ENCODE peak calls at places on chromosomes 4 and X, in six cellular contexts. T is NCI-H1092; Y is fibroblast of mammary gland; N is CD4-positive, alpha-beta T cell; K is NCI-H69; Q is activated T-cell treated with anti-CD3 and anti-CD28 coated beads, Interleukin-2, amount 50 U/mL, for 1 hour. G is an unnamed sample.

GRCh38 chr4:7949759-7950158 is 10.1 kb upstream of the AFAP1 start:
- DNase-seq in K (no peak), T (no peak), Q (no peak), Y (no peak), N (no peak), G (no peak)

GRCh38 chrX:23952984-23953907 is 45.4 kb downstream of the CXorf58 start:
- DNase-seq in T (no peak), Q (peak), Y (no peak), K (peak), N (peak), G (no peak)

GRCh38 chr4:80201326-80202151 is 4.2 kb downstream of the PRDM8 start:
- DNase-seq in Q (peak), Y (peak), N (peak), T (peak), K (no peak), G (peak)

GRCh38 chrX:151816914-151817313 is 82.4 kb downstream of the CNGA2 start:
- DNase-seq in Q (no peak), N (no peak), T (no peak), Y (peak), K (no peak), G (no peak)

GRCh38 chr4:146255874-146256273 is 41.5 kb downstream of the REELD1 start:
- DNase-seq in T (no peak), Y (peak), N (no peak), Q (no peak), K (peak), G (peak)

GRCh38 chr4:15562114-15562513 is 92.4 kb downstream of the CC2D2A start:
- DNase-seq in Y (no peak), N (no peak), T (no peak), Q (no peak), K (no peak), G (no peak)

GRCh38 chrX:10618911-10619310 is 1.5 kb downstream of the MID1 start:
- DNase-seq in Y (peak), K (peak), N (no peak), T (no peak), Q (no peak), G (no peak)

GRCh38 chr4:77773101-77773500 is 46.1 kb downstream of the CNOT6L start:
- DNase-seq in Y (peak), T (no peak), K (no peak), N (no peak), Q (no peak), G (peak)

GRCh38 chrX:150253946-150254615 is 109.0 kb upstream of the MAMLD1 start:
- DNase-seq in Q (no peak), K (no peak), Y (no peak), N (no peak), T (no peak), G (no peak)

GRCh38 chr4:145740796-145741195 is 60.9 kb downstream of the C4orf51 start:
- DNase-seq in K (no peak), T (no peak), Q (no peak), N (no peak), Y (no peak), G (peak)

GRCh38 chrX:153614818-153615217 is 15.9 kb upstream of the CCNQ start:
- DNase-seq in T (no peak), Y (no peak), N (no peak), K (no peak), Q (no peak), G (no peak)

GRCh38 chr4:184911310-184911709 is 85.5 kb upstream of the ACSL1 start:
- DNase-seq in Y (peak), T (no peak), Q (no peak), N (no peak), K (no peak), G (no peak)

GRCh38 chr4:86927843-86928395 is 6.9 kb upstream of the AFF1 start:
- DNase-seq in T (no peak), N (no peak), K (no peak), Y (peak), Q (no peak), G (peak)

GRCh38 chr4:168461821-168462220 is 18.5 kb downstream of the DDX60L start:
- DNase-seq in Q (no peak), Y (no peak), K (no peak), N (no peak), T (no peak), G (no peak)

GRCh38 chr4:55980725-55981124 is 32.0 kb downstream of the CEP135 start:
- DNase-seq in T (no peak), N (no peak), K (no peak), Q (no peak), Y (no peak), G (no peak)

GRCh38 chr4:80307774-80308465 is 27.6 kb upstream of the CFAP299 start:
- DNase-seq in T (peak), K (peak), Y (peak), Q (no peak), N (no peak), G (peak)